ENCODE peak calls at places on chromosomes 3 and 15, in six cellular contexts. S is M059J, O is amniotic stem cell, F is C1 segment of cervical spinal cord, W is HuH-7.5, R is T-helper 9 cell. I is an unnamed sample.

GRCh38 chr3:8421711-8422110 is 79.9 kb upstream of the LMCD1 start:
- DNase-seq in S (no peak), O (no peak), F (no peak), W (no peak), R (no peak), I (no peak)

GRCh38 chr3:60355825-60356224 is 895.4 kb downstream of the FHIT start:
- DNase-seq in S (no peak), O (no peak), F (no peak), W (no peak), R (no peak), I (no peak)

GRCh38 chr15:74317820-74318375 is 49.5 kb downstream of the CYP11A1 start:
- DNase-seq in S (peak; percentile 86), O (peak; percentile 83), F (no peak), W (no peak), R (no peak), I (no peak)

GRCh38 chr3:23776352-23776891 is 29.3 kb upstream of the UBE2E1 start:
- DNase-seq in S (peak; percentile 20), O (no peak), F (peak; percentile 37), W (no peak), R (no peak), I (no peak)

GRCh38 chr15:60396964-60397771 is 618 bp downstream of the ANXA2 start:
- DNase-seq in S (peak; percentile 83), O (peak; percentile 63), F (no peak), W (no peak), R (peak; percentile 23), I (peak; percentile 29)

GRCh38 chr3:148102156-148102555 is 595.5 kb upstream of the AGTR1 start:
- DNase-seq in S (no peak), O (no peak), F (no peak), W (no peak), R (no peak), I (no peak)

GRCh38 chr15:85667491-85668424 is 127.0 kb downstream of the KLHL25 start:
- DNase-seq in S (peak; percentile 99), O (peak; percentile 92), F (no peak), W (no peak), R (peak; percentile 45), I (no peak)

GRCh38 chr3:43345877-43346276 is 59.5 kb downstream of the SNRK start:
- DNase-seq in S (peak; percentile 61), O (no peak), F (no peak), W (no peak), R (no peak), I (no peak)

GRCh38 chr3:139935071-139935865 is at the start of gene CLSTN2:
- DNase-seq in S (peak; percentile 80), O (peak; percentile 10), F (no peak), W (peak; percentile 44), R (no peak), I (peak; percentile 47)

GRCh38 chr3:129103296-129103695 is 18.3 kb downstream of the RAB43 start:
- DNase-seq in S (no peak), O (no peak), F (no peak), W (no peak), R (no peak), I (no peak)

GRCh38 chr15:71585159-71585558 is 225.2 kb upstream of the NR2E3 start:
- DNase-seq in S (no peak), O (no peak), F (no peak), W (no peak), R (no peak), I (no peak)

GRCh38 chr3:52372822-52373504 is 56.8 kb downstream of the DNAH1 start:
- DNase-seq in S (no peak), O (no peak), F (no peak), W (no peak), R (no peak), I (no peak)

GRCh38 chr3:88231207-88231606 is 81.4 kb downstream of the C3orf38 start:
- DNase-seq in S (peak; percentile 12), O (no peak), F (no peak), W (no peak), R (no peak), I (no peak)

I was measured in SHP77 treated with DMSO at 0.1 percent for 48 hours.